ENCODE peak calls at places on chromosomes 13 and 19, in five cellular contexts. B is tibial artery, L is kidney tubule cell, K is left colon, Z is C1 segment of cervical spinal cord. F is an unnamed sample.

GRCh38 chr13:97502691-97503090 is 68.7 kb downstream of the RAP2A start:
- DNase-seq in B (no peak), L (no peak), K (no peak), Z (no peak), F (no peak)

GRCh38 chr13:61391426-61391825 is 24.2 kb downstream of the PCDH20 start:
- DNase-seq in B (no peak), L (no peak), K (no peak), Z (no peak), F (no peak)

GRCh38 chr19:15538774-15539173 is 30.4 kb downstream of the CYP4F22 start:
- DNase-seq in B (no peak), L (no peak), K (no peak), Z (no peak), F (no peak)

GRCh38 chr13:112629161-112629560 is 41.2 kb upstream of the TUBGCP3 start:
- DNase-seq in B (no peak), L (no peak), K (no peak), Z (no peak), F (no peak)

GRCh38 chr13:103130681-103131210 is 64.5 kb upstream of the SLC10A2 start:
- DNase-seq in B (no peak), L (peak), K (no peak), Z (no peak), F (no peak)

GRCh38 chr13:46109451-46109850 is 4.6 kb upstream of the CPB2 start:
- DNase-seq in B (no peak), L (no peak), K (no peak), Z (no peak), F (no peak)

GRCh38 chr13:113558461-113558860 is 26.1 kb upstream of the TFDP1 start:
- DNase-seq in B (no peak), L (no peak), K (no peak), Z (no peak), F (no peak)

GRCh38 chr19:15091918-15092753 is 10.1 kb downstream of the OR1I1 start:
- DNase-seq in B (no peak), L (peak), K (no peak), Z (no peak), F (peak)

GRCh38 chr13:50990540-50991506 is 81.2 kb downstream of the RNASEH2B start:
- DNase-seq in B (peak), L (peak), K (peak), Z (peak), F (no peak)

GRCh38 chr13:94312511-94313191 is 166.8 kb downstream of the DCT start:
- DNase-seq in B (no peak), L (no peak), K (no peak), Z (no peak), F (peak)

GRCh38 chr13:30042891-30043630 is 192.6 kb upstream of the UBL3 start:
- DNase-seq in B (no peak), L (no peak), K (peak), Z (no peak), F (no peak)

GRCh38 chr19:46144756-46145155 is 3.3 kb upstream of the IGFL2 start:
- DNase-seq in B (no peak), L (no peak), K (peak), Z (no peak), F (no peak)

GRCh38 chr13:46178143-46178542 is 3.8 kb downstream of the LCP1 start:
- DNase-seq in B (no peak), L (no peak), K (no peak), Z (no peak), F (no peak)

GRCh38 chr13:66461021-66461420 is 769.1 kb downstream of the PCDH9 start:
- DNase-seq in B (no peak), L (no peak), K (no peak), Z (no peak), F (no peak)

GRCh38 chr19:18023596-18024212 is 15.7 kb downstream of the ARRDC2 start:
- DNase-seq in B (peak), L (no peak), K (peak), Z (peak), F (peak)

GRCh38 chr19:19259741-19260140 is 13.4 kb downstream of the TM6SF2 start:
- DNase-seq in B (no peak), L (peak), K (no peak), Z (peak), F (no peak)

GRCh38 chr19:1066748-1067340 is at the start of gene ARHGAP45:
- DNase-seq in B (no peak), L (no peak), K (peak), Z (no peak), F (peak)

GRCh38 chr19:50870417-50871089 is 2.7 kb upstream of the KLK2 start:
- DNase-seq in B (no peak), L (no peak), K (no peak), Z (no peak), F (no peak)

GRCh38 chr19:42440357-42441046 is 2.2 kb downstream of the CXCL17 start:
- DNase-seq in B (peak), L (peak), K (peak), Z (peak), F (peak)

GRCh38 chr19:33558846-33559245 is 37.3 kb upstream of the PEPD start:
- DNase-seq in B (no peak), L (no peak), K (no peak), Z (no peak), F (no peak)

GRCh38 chr19:2800506-2800905 is 15.2 kb downstream of the THOP1 start:
- DNase-seq in B (no peak), L (no peak), K (no peak), Z (no peak), F (no peak)

GRCh38 chr13:29845440-29846056 is 4.9 kb downstream of the UBL3 start:
- DNase-seq in B (no peak), L (no peak), K (no peak), Z (no peak), F (no peak)

GRCh38 chr13:77701305-77701704 is 3.8 kb downstream of the SLAIN1 start:
- DNase-seq in B (no peak), L (peak), K (no peak), Z (no peak), F (no peak)

GRCh38 chr13:39032150-39032549 is 5.7 kb downstream of the PROSER1 start:
- DNase-seq in B (no peak), L (no peak), K (no peak), Z (no peak), F (no peak)

GRCh38 chr19:40763963-40764362 is 11.4 kb upstream of the MIA start:
- DNase-seq in B (no peak), L (no peak), K (no peak), Z (no peak), F (no peak)

GRCh38 chr19:48497728-48498575 is 13.7 kb downstream of the LMTK3 start:
- DNase-seq in B (no peak), L (no peak), K (no peak), Z (no peak), F (no peak)

GRCh38 chr13:27257648-27258253 is 6.4 kb downstream of the RPL21 start:
- DNase-seq in B (no peak), L (no peak), K (no peak), Z (no peak), F (no peak)

GRCh38 chr13:40599146-40599545 is 67.3 kb downstream of the FOXO1 start:
- DNase-seq in B (no peak), L (no peak), K (no peak), Z (no peak), F (no peak)

GRCh38 chr19:35365303-35365702 is 5.6 kb upstream of the GPR42 start:
- DNase-seq in B (no peak), L (no peak), K (no peak), Z (no peak), F (no peak)

GRCh38 chr19:14118165-14119051 is 846 bp upstream of the PRKACA start:
- DNase-seq in B (peak), L (peak), K (peak), Z (peak), F (no peak)

GRCh38 chr13:105090244-105090643 is 1445.2 kb downstream of the EFNB2 start:
- DNase-seq in B (no peak), L (no peak), K (no peak), Z (no peak), F (no peak)

GRCh38 chr13:110387451-110388140 is 80.5 kb downstream of the COL4A2 start:
- DNase-seq in B (peak), L (peak), K (peak), Z (no peak), F (peak)

GRCh38 chr13:51212808-51213728 is 9.1 kb upstream of the FAM124A start:
- DNase-seq in B (no peak), L (no peak), K (no peak), Z (no peak), F (no peak)

F was measured in GM13976.